ENCODE peak calls at places on chromosomes 3 and 15, in four cellular contexts. P is CD4-positive, alpha-beta T cell; C is psoas muscle; R is uterus. A is an unnamed sample.

GRCh38 chr15:50718700-50719125 is 32.1 kb upstream of the TRPM7 start:
- DNase-seq in P (no peak), C (no peak), R (no peak), A (no peak)

GRCh38 chr3:42752961-42753360 is 20.1 kb downstream of the CCDC13 start:
- DNase-seq in P (no peak), C (no peak), R (peak), A (no peak)

GRCh38 chr3:140050977-140051957 is 116.3 kb downstream of the CLSTN2 start:
- DNase-seq in P (no peak), C (no peak), R (no peak), A (no peak)

GRCh38 chr15:91224750-91225380 is 124.8 kb downstream of the SV2B start:
- DNase-seq in P (no peak), C (no peak), R (no peak), A (no peak)

GRCh38 chr3:141789281-141789680 is 26.1 kb downstream of the GRK7 start:
- DNase-seq in P (no peak), C (no peak), R (no peak), A (no peak)

GRCh38 chr15:67824900-67825879 is at the start of gene SKOR1:
- DNase-seq in P (no peak), C (peak), R (no peak), A (no peak)

GRCh38 chr3:16866447-16867025 is 18.2 kb upstream of the PLCL2 start:
- DNase-seq in P (no peak), C (no peak), R (no peak), A (no peak)

GRCh38 chr3:140273542-140274195 is 338.7 kb downstream of the CLSTN2 start:
- DNase-seq in P (no peak), C (no peak), R (no peak), A (no peak)

GRCh38 chr15:70093481-70094309 is 4.0 kb downstream of the TLE3 start:
- DNase-seq in P (no peak), C (no peak), R (no peak), A (no peak)

GRCh38 chr15:34214135-34214534 is 4.2 kb upstream of the KATNBL1 start:
- DNase-seq in P (no peak), C (no peak), R (no peak), A (no peak)

GRCh38 chr15:73364070-73364469 is 4.7 kb downstream of the HCN4 start:
- DNase-seq in P (no peak), C (no peak), R (no peak), A (no peak)

GRCh38 chr3:73036694-73037368 is 24.6 kb upstream of the EBLN2 start:
- DNase-seq in P (no peak), C (no peak), R (no peak), A (no peak)

GRCh38 chr3:17065315-17065714 is 180.6 kb downstream of the PLCL2 start:
- DNase-seq in P (no peak), C (no peak), R (no peak), A (no peak)

GRCh38 chr3:192772495-192772894 is 45.2 kb upstream of the FGF12 start:
- DNase-seq in P (no peak), C (no peak), R (no peak), A (peak)

GRCh38 chr15:88985547-88986393 is 72.6 kb upstream of the MFGE8 start:
- DNase-seq in P (no peak), C (no peak), R (no peak), A (no peak)

GRCh38 chr15:90095521-90095959 is 6.7 kb downstream of the IDH2 start:
- DNase-seq in P (no peak), C (no peak), R (no peak), A (no peak)

GRCh38 chr3:185507883-185508282 is 9.0 kb upstream of the TMEM41A start:
- DNase-seq in P (no peak), C (no peak), R (no peak), A (no peak)

GRCh38 chr3:139689122-139689521 is 11.3 kb upstream of the NMNAT3 start:
- DNase-seq in P (no peak), C (no peak), R (no peak), A (no peak)

GRCh38 chr15:31537770-31538592 is 211.3 kb downstream of the KLF13 start:
- DNase-seq in P (no peak), C (peak), R (no peak), A (no peak)

GRCh38 chr3:39137991-39138803 is 15.2 kb downstream of the CSRNP1 start:
- DNase-seq in P (no peak), C (no peak), R (no peak), A (no peak)

GRCh38 chr15:69869881-69870465 is 227.7 kb downstream of the TLE3 start:
- DNase-seq in P (no peak), C (no peak), R (no peak), A (no peak)

GRCh38 chr3:70994644-70995043 is 588.9 kb downstream of the FOXP1 start:
- DNase-seq in P (no peak), C (no peak), R (no peak), A (no peak)

GRCh38 chr3:122665226-122665786 is 15.3 kb upstream of the PARP14 start:
- DNase-seq in P (no peak), C (no peak), R (no peak), A (no peak)

GRCh38 chr15:90482124-90483011 is 47.4 kb upstream of the CRTC3 start:
- DNase-seq in P (peak), C (no peak), R (peak), A (peak)

GRCh38 chr15:99123706-99124451 is 19.0 kb downstream of the SYNM start:
- DNase-seq in P (no peak), C (peak), R (peak), A (peak)

GRCh38 chr3:149551500-149551899 is 77.0 kb downstream of the TM4SF4 start:
- DNase-seq in P (no peak), C (no peak), R (no peak), A (no peak)

GRCh38 chr3:168165390-168166269 is 69.9 kb upstream of the GOLIM4 start:
- DNase-seq in P (no peak), C (no peak), R (peak), A (peak)

GRCh38 chr3:74605437-74605836 is 9.0 kb downstream of the CNTN3 start:
- DNase-seq in P (no peak), C (no peak), R (no peak), A (no peak)

GRCh38 chr3:125203731-125204130 is 8.8 kb downstream of the SLC12A8 start:
- DNase-seq in P (no peak), C (no peak), R (no peak), A (no peak)

GRCh38 chr15:75844629-75845390 is 1.6 kb downstream of the UBE2Q2 start:
- DNase-seq in P (no peak), C (no peak), R (no peak), A (no peak)

GRCh38 chr15:38401101-38401500 is 52.8 kb upstream of the FAM98B start:
- DNase-seq in P (no peak), C (no peak), R (no peak), A (no peak)

GRCh38 chr3:66073464-66074141 is 34.9 kb upstream of the MAGI1 start:
- DNase-seq in P (no peak), C (no peak), R (no peak), A (no peak)

GRCh38 chr3:139227165-139227564 is 116.7 kb upstream of the MRPS22 start:
- DNase-seq in P (no peak), C (no peak), R (peak), A (no peak)

GRCh38 chr3:15708882-15709677 is 88.7 kb downstream of the ANKRD28 start:
- DNase-seq in P (no peak), C (no peak), R (no peak), A (no peak)

GRCh38 chr15:66835558-66835878 is 133.5 kb downstream of the SMAD6 start:
- DNase-seq in P (no peak), C (no peak), R (no peak), A (peak)

GRCh38 chr15:77025471-77025901 is 30.6 kb downstream of the PSTPIP1 start:
- DNase-seq in P (no peak), C (peak), R (peak), A (no peak)

GRCh38 chr3:66538390-66538789 is 37.6 kb upstream of the LRIG1 start:
- DNase-seq in P (no peak), C (no peak), R (no peak), A (no peak)

GRCh38 chr3:187920871-187921270 is 175.6 kb upstream of the BCL6 start:
- DNase-seq in P (no peak), C (peak), R (peak), A (no peak)
- H3K27ac ChIP-seq in P (no peak), C (no peak), R (no peak), A (no peak)

GRCh38 chr3:188403404-188403803 is 249.4 kb downstream of the LPP start:
- DNase-seq in P (no peak), C (no peak), R (no peak), A (no peak)

GRCh38 chr3:188404701-188405100 is 250.7 kb downstream of the LPP start:
- DNase-seq in P (no peak), C (no peak), R (no peak), A (no peak)

GRCh38 chr3:188404124-188404523 is 250.2 kb downstream of the LPP start:
- DNase-seq in P (no peak), C (no peak), R (no peak), A (no peak)

GRCh38 chr3:188411750-188412149 is 257.8 kb downstream of the LPP start:
- DNase-seq in P (no peak), C (no peak), R (no peak), A (no peak)

DNA sequence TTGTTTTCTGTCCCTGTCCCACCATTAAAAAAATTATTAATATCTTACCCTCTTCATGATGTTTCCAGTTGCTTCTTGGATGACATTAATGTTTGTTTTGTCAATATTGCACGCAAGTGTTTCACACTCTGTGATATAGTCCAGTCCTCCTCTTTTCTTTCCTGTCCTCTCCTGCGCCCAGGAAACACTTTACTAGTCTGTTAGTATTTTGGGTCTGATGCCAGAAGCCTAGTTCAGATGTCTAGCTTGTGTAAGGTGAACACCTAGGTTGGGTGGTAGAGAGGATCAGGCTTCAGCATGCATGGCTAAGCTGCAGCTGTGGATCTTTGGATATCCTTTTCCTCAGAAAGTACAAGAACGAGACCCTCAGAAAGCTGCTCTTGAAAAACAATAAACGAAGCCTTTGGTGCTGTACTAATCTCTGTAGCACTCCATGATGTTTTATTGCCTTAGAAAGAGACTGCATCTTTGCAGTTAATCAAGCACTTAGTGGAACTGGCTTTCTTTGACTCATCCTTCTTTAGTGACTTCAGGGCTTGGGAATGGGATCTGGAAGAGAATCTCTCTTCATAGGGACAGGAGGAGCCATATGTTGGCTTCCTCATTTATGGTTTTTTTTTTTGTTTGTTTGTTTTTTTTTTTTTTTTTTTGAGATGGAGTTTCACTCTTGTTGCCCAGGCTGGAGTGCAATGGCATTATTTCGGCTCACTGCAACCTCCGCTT is 253.4 kb downstream of the LPP start:
- DNase-seq in P (no peak), C (no peak), R (no peak), A (no peak)
- H3K27ac ChIP-seq in P (no peak), C (no peak), R (no peak), A (no peak)

DNA sequence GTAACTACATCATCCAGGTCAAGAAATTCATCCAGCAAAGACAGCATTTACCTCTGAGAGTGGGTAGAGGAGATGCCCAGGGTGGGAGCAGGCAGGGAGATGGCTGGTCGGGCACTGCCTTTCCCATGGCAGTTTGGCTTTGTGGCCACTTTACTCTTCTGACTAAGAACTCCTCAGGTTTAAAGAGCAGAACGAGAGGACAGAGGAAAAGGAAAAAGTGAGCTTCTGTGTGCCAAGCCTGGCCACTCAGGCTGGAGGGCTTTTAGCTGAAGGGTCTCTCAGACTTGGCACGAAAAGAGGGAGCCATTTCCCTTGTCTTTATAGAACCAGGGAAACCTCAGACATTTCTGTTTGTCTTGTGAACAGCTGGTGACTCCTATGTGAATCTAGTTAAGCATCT is 23.2 kb upstream of the PSMD6 start:
- DNase-seq in P (no peak), C (no peak), R (no peak), A (no peak)
- H3K27ac ChIP-seq in P (no peak), C (no peak), R (no peak), A (no peak)

GRCh38 chr15:58437531-58438105 is 5.8 kb downstream of the LIPC start:
- DNase-seq in P (no peak), C (no peak), R (no peak), A (no peak)
- H3K27ac ChIP-seq in P (no peak), C (no peak), R (no peak), A (no peak)

A was measured in substantia nigra.